ENCODE peak calls at places on chromosomes 6 and 20, in ten cellular contexts. One of them, this sample, is unnamed.

GRCh38 chr6:55913213-55914195 is 38.1 kb upstream of the BMP5 start:
- DNase-seq in stomach: no peak
- DNase-seq in sigmoid colon: no peak
- DNase-seq in ovary: no peak
- DNase-seq in upper lobe of left lung: no peak
- DNase-seq in K562: no peak
- DNase-seq in A549: no peak
- DNase-seq in H1: peak
- DNase-seq in tibial nerve: peak
- DNase-seq in GM12878: no peak
- DNase-seq in this sample: no peak

GRCh38 chr6:19502301-19502700 is 334.9 kb upstream of the ID4 start:
- DNase-seq in K562: no peak
- DNase-seq in A549: no peak
- DNase-seq in sigmoid colon: no peak
- DNase-seq in tibial nerve: no peak
- DNase-seq in GM12878: no peak
- DNase-seq in ovary: no peak
- DNase-seq in stomach: no peak
- DNase-seq in upper lobe of left lung: no peak
- DNase-seq in H1: no peak
- DNase-seq in this sample: no peak

GRCh38 chr20:2137552-2138201 is 36.0 kb downstream of the STK35 start:
- DNase-seq in H1: no peak
- DNase-seq in A549: no peak
- DNase-seq in ovary: no peak
- DNase-seq in GM12878: no peak
- DNase-seq in sigmoid colon: no peak
- DNase-seq in stomach: no peak
- DNase-seq in K562: no peak
- DNase-seq in tibial nerve: no peak
- DNase-seq in upper lobe of left lung: no peak
- DNase-seq in this sample: no peak

GRCh38 chr6:134600671-134601070 is 282.8 kb upstream of the SGK1 start:
- DNase-seq in ovary: no peak
- DNase-seq in stomach: no peak
- DNase-seq in K562: no peak
- DNase-seq in upper lobe of left lung: no peak
- DNase-seq in GM12878: no peak
- DNase-seq in tibial nerve: no peak
- DNase-seq in sigmoid colon: no peak
- DNase-seq in H1: no peak
- DNase-seq in A549: no peak
- DNase-seq in this sample: no peak

GRCh38 chr6:13873288-13874190 is 51.2 kb upstream of the RNF182 start:
- DNase-seq in tibial nerve: peak
- DNase-seq in GM12878: peak
- DNase-seq in H1: peak
- DNase-seq in K562: peak
- DNase-seq in A549: peak
- DNase-seq in stomach: peak
- DNase-seq in sigmoid colon: peak
- DNase-seq in ovary: peak
- DNase-seq in upper lobe of left lung: peak
- DNase-seq in this sample: peak

GRCh38 chr6:42368156-42368555 is 83.6 kb downstream of the TRERF1 start:
- DNase-seq in A549: no peak
- DNase-seq in upper lobe of left lung: no peak
- DNase-seq in K562: no peak
- DNase-seq in ovary: no peak
- DNase-seq in GM12878: no peak
- DNase-seq in tibial nerve: no peak
- DNase-seq in stomach: no peak
- DNase-seq in H1: no peak
- DNase-seq in sigmoid colon: no peak
- DNase-seq in this sample: no peak

GRCh38 chr6:13863699-13864155 is 49.4 kb upstream of the MCUR1 start:
- DNase-seq in K562: peak
- DNase-seq in sigmoid colon: no peak
- DNase-seq in tibial nerve: no peak
- DNase-seq in stomach: no peak
- DNase-seq in ovary: no peak
- DNase-seq in H1: no peak
- DNase-seq in A549: no peak
- DNase-seq in upper lobe of left lung: no peak
- DNase-seq in GM12878: no peak
- DNase-seq in this sample: no peak

GRCh38 chr6:11143394-11144371 is 32.2 kb upstream of the ERVFRD-1 start:
- DNase-seq in upper lobe of left lung: peak
- DNase-seq in H1: no peak
- DNase-seq in K562: peak
- DNase-seq in tibial nerve: peak
- DNase-seq in A549: peak
- DNase-seq in stomach: peak
- DNase-seq in sigmoid colon: peak
- DNase-seq in GM12878: no peak
- DNase-seq in ovary: no peak
- DNase-seq in this sample: peak

GRCh38 chr6:45469708-45470107 is 92.0 kb upstream of the SUPT3H start:
- DNase-seq in sigmoid colon: no peak
- DNase-seq in ovary: no peak
- DNase-seq in upper lobe of left lung: no peak
- DNase-seq in GM12878: no peak
- DNase-seq in tibial nerve: no peak
- DNase-seq in K562: no peak
- DNase-seq in H1: no peak
- DNase-seq in stomach: no peak
- DNase-seq in A549: no peak
- DNase-seq in this sample: no peak

GRCh38 chr20:9066196-9066595 is 2.7 kb upstream of the PLCB4 start:
- DNase-seq in K562: no peak
- DNase-seq in stomach: no peak
- DNase-seq in ovary: no peak
- DNase-seq in A549: peak
- DNase-seq in upper lobe of left lung: no peak
- DNase-seq in GM12878: no peak
- DNase-seq in sigmoid colon: no peak
- DNase-seq in H1: no peak
- DNase-seq in tibial nerve: no peak
- DNase-seq in this sample: no peak

GRCh38 chr6:56040875-56041274 is 165.5 kb upstream of the BMP5 start:
- DNase-seq in stomach: no peak
- DNase-seq in sigmoid colon: no peak
- DNase-seq in ovary: no peak
- DNase-seq in upper lobe of left lung: no peak
- DNase-seq in K562: no peak
- DNase-seq in tibial nerve: no peak
- DNase-seq in H1: no peak
- DNase-seq in GM12878: no peak
- DNase-seq in A549: no peak
- DNase-seq in this sample: no peak

GRCh38 chr6:76702187-76702586 is 629.7 kb upstream of the IMPG1 start:
- DNase-seq in A549: peak
- DNase-seq in GM12878: no peak
- DNase-seq in sigmoid colon: no peak
- DNase-seq in upper lobe of left lung: no peak
- DNase-seq in ovary: no peak
- DNase-seq in stomach: no peak
- DNase-seq in K562: no peak
- DNase-seq in H1: no peak
- DNase-seq in tibial nerve: no peak
- DNase-seq in this sample: no peak

GRCh38 chr6:38996676-38997075 is 51.9 kb upstream of the GLP1R start:
- DNase-seq in GM12878: no peak
- DNase-seq in A549: no peak
- DNase-seq in H1: no peak
- DNase-seq in ovary: no peak
- DNase-seq in tibial nerve: no peak
- DNase-seq in upper lobe of left lung: no peak
- DNase-seq in K562: no peak
- DNase-seq in sigmoid colon: no peak
- DNase-seq in stomach: no peak
- DNase-seq in this sample: no peak

GRCh38 chr6:169328112-169328801 is 74.6 kb upstream of the THBS2 start:
- DNase-seq in sigmoid colon: no peak
- DNase-seq in GM12878: no peak
- DNase-seq in upper lobe of left lung: no peak
- DNase-seq in K562: no peak
- DNase-seq in stomach: no peak
- DNase-seq in A549: no peak
- DNase-seq in ovary: peak
- DNase-seq in H1: no peak
- DNase-seq in tibial nerve: no peak
- DNase-seq in this sample: no peak
- H3K27ac ChIP-seq in sigmoid colon: no peak
- H3K27ac ChIP-seq in GM12878: no peak
- H3K27ac ChIP-seq in upper lobe of left lung: no peak
- H3K27ac ChIP-seq in K562: no peak
- H3K27ac ChIP-seq in stomach: no peak
- H3K27ac ChIP-seq in A549: no peak
- H3K27ac ChIP-seq in ovary: no peak
- H3K27ac ChIP-seq in H1: no peak
- H3K27ac ChIP-seq in tibial nerve: no peak
- H3K27ac ChIP-seq in this sample: no peak

DNA sequence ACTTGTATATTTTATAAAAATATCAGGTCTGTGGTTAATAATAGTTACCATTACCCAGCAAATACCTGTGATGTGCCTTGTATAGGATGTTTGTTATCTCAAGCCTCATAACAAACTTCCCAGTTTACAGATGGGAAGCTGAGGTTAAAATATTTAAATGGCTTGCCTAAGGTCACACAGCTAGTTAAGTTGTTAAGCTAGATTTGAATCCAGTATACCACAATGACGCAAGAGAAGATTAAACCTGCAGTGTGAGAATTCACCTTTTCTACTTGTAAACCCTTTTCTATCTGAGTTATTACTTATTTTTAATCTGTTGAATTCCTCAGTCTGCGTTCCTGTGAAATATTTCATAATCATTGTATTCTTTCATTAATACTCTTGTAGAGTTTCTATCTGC is 4.9 kb downstream of the DSP start:
- DNase-seq in H1: no peak
- DNase-seq in A549: no peak
- DNase-seq in sigmoid colon: no peak
- DNase-seq in tibial nerve: no peak
- DNase-seq in K562: no peak
- DNase-seq in ovary: no peak
- DNase-seq in GM12878: no peak
- DNase-seq in upper lobe of left lung: no peak
- DNase-seq in stomach: no peak
- DNase-seq in this sample: no peak
- TF ChIP-seq EP300 in H1: no peak
- TF ChIP-seq EP300 in A549: no peak
- TF ChIP-seq EP300 in sigmoid colon: no peak
- TF ChIP-seq EP300 in tibial nerve: no peak
- TF ChIP-seq EP300 in K562: no peak
- TF ChIP-seq EP300 in ovary: no peak
- TF ChIP-seq EP300 in GM12878: no peak
- TF ChIP-seq EP300 in upper lobe of left lung: no peak
- TF ChIP-seq EP300 in stomach: no peak
- TF ChIP-seq EP300 in this sample: no peak

DNA sequence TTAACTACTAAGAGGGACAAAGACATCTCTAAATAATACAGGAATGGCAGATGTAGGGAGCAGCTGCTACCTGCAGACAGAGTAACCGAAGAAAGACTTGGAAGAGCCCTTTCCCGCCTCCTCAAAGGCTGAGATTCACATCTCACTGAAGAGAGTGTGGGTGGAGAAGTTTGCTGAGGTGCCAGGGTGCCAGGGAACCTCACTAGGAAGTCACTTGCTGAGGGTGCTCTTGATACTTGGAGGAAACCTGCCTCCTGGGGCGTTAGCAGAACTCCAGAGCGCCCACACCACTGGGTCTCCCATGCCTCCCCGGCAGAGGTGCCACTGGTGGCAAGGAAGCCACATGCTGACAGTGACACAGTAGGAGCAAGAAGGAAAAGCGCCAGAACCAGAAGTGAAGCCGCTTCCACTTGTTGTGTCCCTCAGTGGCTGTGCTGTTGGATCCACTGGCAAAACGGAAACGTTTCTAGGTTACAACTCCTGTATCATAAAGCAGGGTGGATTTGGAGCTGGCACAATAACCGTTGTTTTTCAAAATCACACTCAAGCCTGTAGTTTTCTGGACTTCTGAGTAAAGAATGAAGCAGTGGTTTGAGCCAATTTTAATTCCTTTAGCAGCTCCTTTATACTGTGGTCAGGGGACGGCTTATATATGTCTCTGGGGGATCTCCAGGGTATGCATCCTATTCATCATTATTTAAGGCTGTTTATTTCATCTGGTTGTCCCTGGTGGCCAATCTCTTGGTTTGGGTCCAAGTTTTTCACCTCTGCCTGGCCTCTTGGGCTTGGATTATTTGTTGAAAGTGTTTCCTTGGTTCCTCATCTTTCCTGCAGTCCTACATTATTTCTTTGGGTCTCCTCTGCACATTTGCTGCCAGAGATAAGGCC is 64.5 kb downstream of the CDC5L start:
- DNase-seq in tibial nerve: no peak
- DNase-seq in H1: no peak
- DNase-seq in GM12878: no peak
- DNase-seq in ovary: no peak
- DNase-seq in sigmoid colon: no peak
- DNase-seq in K562: no peak
- DNase-seq in upper lobe of left lung: no peak
- DNase-seq in A549: no peak
- DNase-seq in stomach: no peak
- DNase-seq in this sample: no peak
- H3K27ac ChIP-seq in tibial nerve: peak
- H3K27ac ChIP-seq in H1: no peak
- H3K27ac ChIP-seq in GM12878: no peak
- H3K27ac ChIP-seq in ovary: no peak
- H3K27ac ChIP-seq in sigmoid colon: no peak
- H3K27ac ChIP-seq in K562: no peak
- H3K27ac ChIP-seq in upper lobe of left lung: no peak
- H3K27ac ChIP-seq in A549: peak
- H3K27ac ChIP-seq in stomach: no peak
- H3K27ac ChIP-seq in this sample: no peak

DNA sequence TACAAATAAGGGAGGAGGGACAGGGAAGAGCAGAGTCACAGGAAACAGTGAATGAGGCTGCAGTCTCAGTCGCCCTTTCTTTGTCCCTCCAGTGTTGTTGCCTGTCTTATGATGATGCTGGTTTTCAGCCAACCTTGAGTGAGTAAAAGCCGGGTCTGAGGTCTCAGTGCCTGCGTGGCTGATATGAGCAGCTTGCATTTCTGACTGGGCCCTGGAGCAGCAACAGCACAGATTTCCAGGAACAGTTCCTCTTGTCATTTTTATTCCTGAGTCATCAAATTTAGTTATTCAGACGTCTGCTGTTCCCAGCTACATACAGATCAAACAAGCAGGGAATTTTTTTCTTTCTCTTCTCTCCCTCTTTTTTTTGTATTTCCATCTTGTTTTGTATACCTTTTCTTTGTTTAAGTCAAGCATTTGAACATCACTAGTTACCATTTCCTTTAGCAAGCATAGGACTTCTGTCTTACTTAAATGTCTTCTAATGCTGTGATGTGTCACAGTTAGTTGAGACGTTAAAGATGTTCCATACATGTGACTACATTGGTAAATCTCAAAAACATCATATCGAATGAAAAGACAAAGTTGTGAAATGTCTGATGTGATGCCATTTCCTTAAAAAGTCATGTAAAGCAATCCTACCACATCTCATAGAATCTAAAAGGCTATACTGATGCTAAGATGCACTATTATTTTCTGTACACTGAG is 26.6 kb downstream of the SLC16A10 start:
- DNase-seq in ovary: peak
- DNase-seq in sigmoid colon: peak
- DNase-seq in H1: no peak
- DNase-seq in K562: no peak
- DNase-seq in GM12878: no peak
- DNase-seq in upper lobe of left lung: peak
- DNase-seq in stomach: peak
- DNase-seq in A549: peak
- DNase-seq in tibial nerve: peak
- DNase-seq in this sample: no peak
- TF ChIP-seq EP300 in ovary: no peak
- TF ChIP-seq EP300 in sigmoid colon: no peak
- TF ChIP-seq EP300 in H1: no peak
- TF ChIP-seq EP300 in K562: no peak
- TF ChIP-seq EP300 in GM12878: no peak
- TF ChIP-seq EP300 in upper lobe of left lung: peak
- TF ChIP-seq EP300 in stomach: no peak
- TF ChIP-seq EP300 in A549: no peak
- TF ChIP-seq EP300 in tibial nerve: peak
- TF ChIP-seq EP300 in this sample: no peak

This sample was measured in transverse colon.